ENCODE peak calls at places on chromosomes 5 and 9, in five cellular contexts. L is HepG2, M is suprapubic skin, F is prostate gland, T is stomach. B is an unnamed sample.

GRCh38 chr5:485113-485942 is 38.9 kb downstream of the SLC9A3 start:
- DNase-seq in L (no peak), T (no peak), M (no peak), F (no peak), B (no peak)

GRCh38 chr5:81830602-81831001 is 79.7 kb upstream of the SSBP2 start:
- DNase-seq in T (no peak), F (no peak), M (no peak), L (no peak), B (no peak)

GRCh38 chr5:54785729-54786548 is 199.5 kb downstream of the ESM1 start:
- DNase-seq in T (no peak), F (peak), L (no peak), M (no peak), B (no peak)

GRCh38 chr9:98230789-98231188 is 24.7 kb downstream of the TBC1D2 start:
- DNase-seq in M (no peak), L (no peak), T (no peak), F (no peak), B (no peak)

GRCh38 chr5:112822456-112822855 is 38.6 kb upstream of the SRP19 start:
- DNase-seq in M (no peak), L (no peak), F (no peak), T (no peak), B (no peak)

GRCh38 chr5:17441351-17441750 is 56.7 kb upstream of the TAF11L2 start:
- DNase-seq in L (no peak), M (no peak), F (no peak), T (no peak), B (no peak)

GRCh38 chr9:14838701-14839100 is 71.5 kb downstream of the FREM1 start:
- DNase-seq in T (no peak), F (no peak), L (no peak), M (no peak), B (no peak)

GRCh38 chr9:111094433-111095421 is 56.5 kb upstream of the LPAR1 start:
- DNase-seq in L (no peak), M (peak), F (no peak), T (no peak), B (no peak)

GRCh38 chr5:120140510-120140909 is 323.6 kb upstream of the PRR16 start:
- DNase-seq in L (no peak), T (no peak), F (no peak), M (no peak), B (no peak)

GRCh38 chr9:81499021-81499454 is 190.3 kb downstream of the TLE1 start:
- DNase-seq in M (no peak), L (no peak), T (no peak), F (peak), B (no peak)

GRCh38 chr9:125405938-125406811 is 144.5 kb downstream of the GAPVD1 start:
- DNase-seq in T (no peak), F (no peak), L (peak), M (no peak), B (no peak)

GRCh38 chr5:113292535-113292934 is 142.3 kb downstream of the TSSK1B start:
- DNase-seq in M (no peak), F (no peak), T (no peak), L (no peak), B (no peak)

GRCh38 chr5:173441053-173441628 is 112.9 kb upstream of the STC2 start:
- DNase-seq in M (no peak), F (no peak), T (no peak), L (no peak), B (no peak)

GRCh38 chr9:95726756-95727155 is 148.7 kb upstream of the ERCC6L2 start:
- DNase-seq in L (peak), T (no peak), M (no peak), F (no peak), B (no peak)

GRCh38 chr9:117555964-117556629 is 141.2 kb upstream of the ASTN2 start:
- DNase-seq in T (peak), F (peak), M (peak), L (peak), B (peak)

GRCh38 chr5:148984333-148984732 is 78.5 kb downstream of the SH3TC2 start:
- DNase-seq in T (no peak), M (no peak), F (no peak), L (no peak), B (no peak)

GRCh38 chr9:131117762-131118145 is 7.6 kb upstream of the NUP214 start:
- DNase-seq in M (no peak), T (no peak), F (no peak), L (no peak), B (no peak)

GRCh38 chr5:122493776-122494518 is 181.9 kb downstream of the SNCAIP start:
- DNase-seq in T (no peak), M (no peak), F (no peak), L (no peak), B (no peak)

GRCh38 chr5:122492675-122493074 is 180.6 kb downstream of the SNCAIP start:
- DNase-seq in T (no peak), M (no peak), L (no peak), F (no peak), B (no peak)

GRCh38 chr5:122498163-122498562 is 186.1 kb downstream of the SNCAIP start:
- DNase-seq in F (no peak), T (no peak), M (no peak), L (no peak), B (no peak)

GRCh38 chr5:122490718-122491117 is 178.7 kb downstream of the SNCAIP start:
- DNase-seq in M (no peak), L (no peak), F (no peak), T (no peak), B (no peak)

GRCh38 chr5:122493091-122493775 is 181.2 kb downstream of the SNCAIP start:
- DNase-seq in F (peak), L (no peak), T (peak), M (no peak), B (no peak)
- TF ChIP-seq POLR2AphosphoS5 in F (no peak), L (no peak), T (no peak), M (no peak), B (no peak)

GRCh38 chr9:128999581-129000206 is 28.4 kb downstream of the SH3GLB2 start:
- DNase-seq in M (peak), F (no peak), T (no peak), L (no peak), B (no peak)
- TF ChIP-seq POLR2A in M (no peak), F (no peak), T (no peak), L (no peak), B (no peak)

DNA sequence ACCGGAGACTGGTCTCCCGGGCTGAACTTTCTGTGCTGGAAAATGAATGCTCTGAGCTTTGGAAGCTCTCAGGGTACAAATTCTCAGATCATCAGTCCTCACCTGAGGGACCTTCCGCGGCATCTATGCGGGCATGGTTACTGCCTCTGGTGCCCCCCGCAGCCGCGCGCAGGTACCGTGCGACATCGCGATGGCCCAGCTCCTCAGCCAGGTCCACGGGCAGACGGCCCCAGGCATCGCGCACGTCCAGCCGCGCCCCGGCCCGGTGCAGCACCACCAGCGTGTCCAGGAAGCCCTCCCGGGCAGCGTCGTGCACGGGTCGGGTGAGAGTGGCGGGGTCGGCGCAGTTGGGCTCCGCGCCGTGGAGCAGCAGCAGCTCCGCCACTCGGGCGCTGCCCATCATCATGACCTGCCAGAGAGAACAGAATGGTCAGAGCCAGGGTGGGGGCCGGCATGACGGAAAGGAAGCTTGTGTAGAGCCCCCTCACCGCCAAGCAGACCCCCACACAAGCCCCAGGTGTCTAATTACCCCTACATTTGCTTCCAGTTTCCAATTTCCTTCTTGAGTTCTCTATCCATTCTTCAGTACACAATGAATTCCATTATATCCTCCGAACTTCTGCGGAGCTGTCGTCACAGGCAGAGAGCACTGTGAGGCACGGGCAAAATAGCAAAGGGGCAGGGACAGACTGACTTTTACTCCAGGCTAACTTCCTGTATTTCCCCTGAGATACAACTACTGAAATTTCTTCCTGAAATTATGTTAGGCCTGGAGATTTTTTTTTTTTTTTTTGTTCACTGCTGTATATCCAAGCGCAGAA is 23.2 kb downstream of the CDKN2A start:
- DNase-seq in L (no peak), T (no peak), M (no peak), F (no peak), B (no peak)
- TF ChIP-seq POLR2AphosphoS5 in L (no peak), T (no peak), M (no peak), F (no peak), B (no peak)

GRCh38 chr9:33816327-33817252 is at the start of gene UBE2R2:
- DNase-seq in L (peak), M (peak), F (peak), T (peak), B (peak)
- TF ChIP-seq POLR2A in L (peak), M (peak), F (peak), T (no peak), B (peak)

GRCh38 chr9:31334837-31335528 is 1049.5 kb upstream of the ACO1 start:
- DNase-seq in F (no peak), T (no peak), M (no peak), L (no peak), B (no peak)

GRCh38 chr9:31336841-31337240 is 1047.6 kb upstream of the ACO1 start:
- DNase-seq in L (no peak), M (no peak), F (no peak), T (no peak), B (no peak)

GRCh38 chr9:31336391-31336790 is 1048.1 kb upstream of the ACO1 start:
- DNase-seq in M (no peak), F (no peak), L (no peak), T (no peak), B (no peak)

GRCh38 chr9:31335529-31336234 is 1048.8 kb upstream of the ACO1 start:
- DNase-seq in M (no peak), L (no peak), T (no peak), F (no peak), B (no peak)
- TF ChIP-seq POLR2AphosphoS5 in M (no peak), L (no peak), T (no peak), F (no peak), B (no peak)

GRCh38 chr5:154378134-154378533 is 67.7 kb upstream of the SAP30L start:
- DNase-seq in L (no peak), F (no peak), M (no peak), T (no peak), B (no peak)

GRCh38 chr5:154374264-154374663 is 71.5 kb upstream of the SAP30L start:
- DNase-seq in M (no peak), T (no peak), L (no peak), F (no peak), B (no peak)

GRCh38 chr5:154376481-154376880 is 69.3 kb upstream of the SAP30L start:
- DNase-seq in L (no peak), M (no peak), T (no peak), F (no peak), B (no peak)

GRCh38 chr5:154373729-154374179 is 72.0 kb upstream of the SAP30L start:
- DNase-seq in M (no peak), F (no peak), L (no peak), T (no peak), B (no peak)

GRCh38 chr5:154375331-154376008 is 70.3 kb upstream of the SAP30L start:
- DNase-seq in T (no peak), F (no peak), M (no peak), L (no peak), B (no peak)
- TF ChIP-seq POLR2A in T (no peak), F (no peak), M (no peak), L (no peak), B (no peak)

GRCh38 chr5:133147411-133147810 is 95.6 kb downstream of the HSPA4 start:
- DNase-seq in F (no peak), M (no peak), T (no peak), L (no peak), B (no peak)

GRCh38 chr5:133147815-133148634 is 96.2 kb downstream of the HSPA4 start:
- DNase-seq in M (no peak), L (no peak), F (no peak), T (no peak), B (no peak)

GRCh38 chr5:133145436-133146143 is 93.8 kb downstream of the HSPA4 start:
- DNase-seq in M (no peak), L (no peak), T (no peak), F (no peak), B (no peak)

GRCh38 chr5:133142782-133143181 is 91.0 kb downstream of the HSPA4 start:
- DNase-seq in L (no peak), T (no peak), F (no peak), M (no peak), B (no peak)

DNA sequence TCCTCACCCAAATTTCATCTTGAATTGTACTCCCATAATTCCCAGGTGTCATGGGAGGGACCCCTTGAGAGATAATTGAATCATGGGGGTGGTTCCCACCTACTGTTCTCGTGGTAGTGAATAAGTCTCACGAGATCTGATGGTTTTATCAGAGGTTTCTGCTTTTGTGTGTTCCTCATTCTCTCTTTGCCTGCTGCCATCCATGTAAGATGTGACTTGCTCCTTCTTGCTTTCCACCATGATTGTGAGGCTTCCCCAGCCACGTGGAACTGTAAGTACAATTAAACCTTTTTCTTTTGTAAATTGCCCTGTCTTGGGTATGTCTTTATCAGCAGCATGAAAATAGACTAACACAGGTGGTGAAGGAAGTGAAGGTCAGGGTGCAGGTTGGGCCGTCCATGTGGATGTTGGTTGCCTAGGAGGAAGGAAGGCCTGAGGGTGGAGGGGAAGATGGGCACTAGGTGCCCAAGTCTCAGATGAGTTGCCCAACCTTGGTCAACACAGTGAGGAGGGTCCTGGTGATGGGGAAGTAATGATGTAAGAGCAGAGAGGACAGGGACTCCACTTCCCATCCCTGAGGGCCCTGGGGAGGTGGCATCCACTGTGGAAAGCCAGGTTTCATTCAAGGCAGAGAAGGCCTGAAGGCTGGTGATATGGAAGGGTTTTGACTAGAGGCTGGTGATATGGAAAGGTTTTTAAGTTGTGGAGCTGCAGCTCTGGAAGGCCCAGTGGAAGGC is 92.6 kb downstream of the HSPA4 start:
- DNase-seq in L (no peak), M (no peak), F (no peak), T (no peak), B (no peak)
- TF ChIP-seq POLR2AphosphoS5 in L (no peak), M (no peak), F (no peak), T (no peak), B (no peak)

GRCh38 chr9:122368642-122369041 is 2.2 kb upstream of the PTGS1 start:
- DNase-seq in F (no peak), T (no peak), L (no peak), M (no peak), B (no peak)

GRCh38 chr9:122372856-122373845 is 2.3 kb downstream of the PTGS1 start:
- DNase-seq in L (no peak), T (no peak), F (no peak), M (no peak), B (no peak)

GRCh38 chr9:122371851-122372250 is 1.0 kb downstream of the PTGS1 start:
- DNase-seq in F (no peak), L (no peak), M (no peak), T (no peak), B (no peak)

GRCh38 chr9:122370303-122370702 is 521 bp upstream of the PTGS1 start:
- DNase-seq in T (no peak), M (no peak), F (no peak), L (no peak), B (no peak)

GRCh38 chr9:122370869-122371467 is at the start of gene PTGS1:
- DNase-seq in F (no peak), T (peak), L (no peak), M (no peak), B (peak)
- TF ChIP-seq POLR2A in F (no peak), T (no peak), L (no peak), M (no peak), B (no peak)

B was measured in GM12891.